ENCODE peak calls at places on chromosomes 3 and 15, in six cellular contexts. J is DMS 273 treated with DMSO at 0.1 percent for 48 hours; D is HL-60; W is Peyer's patch; H is left lung; G is activated CD4-positive, alpha-beta T cell treated with anti-CD3 and anti-CD28 coated beads, Interleukin-2, amount 10 ng/mL, durations not matched to agents 7 days and 5 days. C is an unnamed sample.

GRCh38 chr3:167780214-167780613 is 44.7 kb downstream of the SERPINI1 start:
- DNase-seq in J (no peak), D (no peak), W (no peak), H (no peak), G (no peak), C (peak)

GRCh38 chr3:29099296-29099695 is 181.6 kb upstream of the RBMS3 start:
- DNase-seq in J (no peak), D (no peak), W (no peak), H (no peak), G (no peak), C (no peak)

GRCh38 chr3:113697192-113698090 is 999 bp upstream of the USF3 start:
- DNase-seq in J (no peak), D (no peak), W (peak), H (peak), G (peak), C (peak)

GRCh38 chr15:60961541-60961940 is 267.6 kb downstream of the RORA start:
- DNase-seq in J (no peak), D (no peak), W (no peak), H (no peak), G (no peak), C (no peak)

GRCh38 chr3:152320201-152320617 is 51.5 kb downstream of the MBNL1 start:
- DNase-seq in J (no peak), D (no peak), W (no peak), H (no peak), G (no peak), C (no peak)

GRCh38 chr3:127524300-127524896 is 66.1 kb downstream of the TPRA1 start:
- DNase-seq in J (peak), D (no peak), W (no peak), H (no peak), G (no peak), C (no peak)

GRCh38 chr3:52153389-52154096 is 680 bp downstream of the POC1A start:
- DNase-seq in J (no peak), D (peak), W (no peak), H (no peak), G (peak), C (no peak)

GRCh38 chr3:32109256-32109655 is 2.8 kb downstream of the GPD1L start:
- DNase-seq in J (peak), D (no peak), W (peak), H (peak), G (no peak), C (peak)

GRCh38 chr3:39378092-39378491 is 5.1 kb upstream of the SLC25A38 start:
- DNase-seq in J (no peak), D (no peak), W (peak), H (no peak), G (peak), C (no peak)

GRCh38 chr15:47331796-47332480 is 385.4 kb upstream of the SEMA6D start:
- DNase-seq in J (no peak), D (no peak), W (no peak), H (peak), G (no peak), C (no peak)

C was measured in hypothalamus.